ENCODE peak calls at places on chromosomes 12 and 14, in eight cellular contexts. G is GM12891, R is nephron progenitor cell, M is AG04449, A is astrocyte of the spinal cord, Y is NCI-H1105 treated with DMSO at 0.1 percent for 48 hours, U is left ventricle myocardium inferior, B is hypothalamus. Q is an unnamed sample.

GRCh38 chr12:20220339-20220738 is 148.0 kb upstream of the PDE3A start:
- DNase-seq in B (no peak), Y (peak), G (no peak), A (peak), M (no peak), U (no peak), R (no peak), Q (no peak)

GRCh38 chr12:101165319-101165718 is 44.7 kb downstream of the SLC5A8 start:
- DNase-seq in R (no peak), M (no peak), B (no peak), A (no peak), G (no peak), U (no peak), Y (no peak), Q (no peak)

GRCh38 chr12:132588319-132588718 is 22.1 kb downstream of the LRCOL1 start:
- DNase-seq in R (no peak), G (no peak), M (no peak), Y (no peak), A (no peak), B (no peak), U (no peak), Q (no peak)

GRCh38 chr12:12800406-12801180 is 12.6 kb upstream of the DDX47 start:
- DNase-seq in G (no peak), B (no peak), U (no peak), Y (no peak), A (peak), M (no peak), R (no peak), Q (no peak)

GRCh38 chr14:95133282-95133681 is 24.0 kb downstream of the DICER1 start:
- DNase-seq in A (no peak), U (no peak), R (no peak), Y (no peak), M (no peak), B (peak), G (no peak), Q (no peak)

GRCh38 chr14:105526781-105527380 is 498 bp downstream of the TMEM121 start:
- DNase-seq in B (no peak), U (no peak), R (peak), A (no peak), M (no peak), Y (no peak), G (no peak), Q (no peak)

GRCh38 chr12:101793401-101793800 is 37.4 kb downstream of the GNPTAB start:
- DNase-seq in G (no peak), Y (no peak), B (no peak), M (peak), U (no peak), A (peak), R (no peak), Q (no peak)

GRCh38 chr12:49827351-49828099 is 688 bp downstream of the NCKAP5L start:
- DNase-seq in U (peak), M (no peak), G (peak), A (peak), B (peak), R (peak), Y (peak), Q (peak)

GRCh38 chr14:21194597-21194996 is 38.7 kb upstream of the OR5AU1 start:
- DNase-seq in R (no peak), B (no peak), Y (no peak), A (no peak), M (no peak), U (no peak), G (no peak), Q (no peak)

GRCh38 chr14:98182385-98183055 is 1089.5 kb downstream of the BCL11B start:
- DNase-seq in G (no peak), R (no peak), A (peak), U (no peak), Y (no peak), M (no peak), B (no peak), Q (no peak)

GRCh38 chr14:74915826-74916225 is 7.2 kb downstream of the RPS6KL1 start:
- DNase-seq in R (no peak), M (no peak), Y (no peak), A (no peak), B (no peak), U (no peak), G (no peak), Q (no peak)

GRCh38 chr14:21852061-21852664 is 178.5 kb upstream of the OR4E1 start:
- DNase-seq in A (peak), Y (peak), U (no peak), G (no peak), R (peak), M (no peak), B (no peak), Q (no peak)

GRCh38 chr14:50773632-50774541 is 57.1 kb downstream of the NIN start:
- DNase-seq in U (no peak), A (peak), B (no peak), M (no peak), G (no peak), R (peak), Y (peak), Q (no peak)

GRCh38 chr14:104215706-104216334 is 77.4 kb downstream of the KIF26A start:
- DNase-seq in B (no peak), Y (no peak), G (no peak), M (no peak), A (no peak), U (no peak), R (no peak), Q (no peak)

GRCh38 chr14:101442451-101442850 is 118.8 kb upstream of the DIO3 start:
- DNase-seq in B (no peak), R (no peak), A (no peak), U (no peak), M (no peak), Y (no peak), G (no peak), Q (no peak)

GRCh38 chr12:54005853-54006699 is 2.7 kb upstream of the HOXC8 start:
- DNase-seq in A (peak), B (peak), Y (peak), R (peak), M (no peak), G (peak), U (peak), Q (peak)

GRCh38 chr14:68518910-68519686 is 273.8 kb downstream of the ZFP36L1 start:
- DNase-seq in G (no peak), R (no peak), M (no peak), A (no peak), U (peak), Y (no peak), B (no peak), Q (no peak)

GRCh38 chr14:21526672-21527319 is 650 bp upstream of the SALL2 start:
- DNase-seq in A (no peak), Y (peak), B (no peak), R (peak), M (no peak), G (no peak), U (no peak), Q (no peak)

GRCh38 chr12:14937689-14938088 is 648 bp downstream of the ERP27 start:
- DNase-seq in Y (no peak), B (no peak), R (no peak), U (no peak), A (no peak), M (no peak), G (no peak), Q (no peak)

GRCh38 chr12:68839183-68840147 is 31.5 kb downstream of the MDM2 start:
- DNase-seq in Y (no peak), G (no peak), U (no peak), A (no peak), R (no peak), M (no peak), B (no peak), Q (no peak)

GRCh38 chr12:14185441-14186192 is 179.9 kb upstream of the ATF7IP start:
- DNase-seq in B (peak), R (peak), Y (peak), G (no peak), U (no peak), A (peak), M (no peak), Q (no peak)

GRCh38 chr14:104724407-104724980 is 465 bp downstream of the ADSS1 start:
- DNase-seq in A (no peak), B (no peak), U (peak), R (no peak), M (no peak), Y (no peak), G (no peak), Q (no peak)